ENCODE peak calls at places on chromosomes 3 and 15, in five cellular contexts. L is neural progenitor cell; W is CD4-positive, CD25-positive, alpha-beta regulatory T cell; M is suprapubic skin; H is psoas muscle. B is an unnamed sample.

GRCh38 chr3:96748139-96748538 is 66.3 kb upstream of the EPHA6 start:
- DNase-seq in L (no peak), W (no peak), M (no peak), H (no peak), B (no peak)

GRCh38 chr3:190595212-190595795 is 81.4 kb downstream of the IL1RAP start:
- DNase-seq in L (no peak), W (no peak), M (no peak), H (no peak), B (no peak)

GRCh38 chr3:172803489-172803888 is 53.0 kb downstream of the ECT2 start:
- DNase-seq in L (no peak), W (peak; percentile 6), M (no peak), H (no peak), B (no peak)

GRCh38 chr3:115341208-115341607 is 194.1 kb upstream of the ZBTB20 start:
- DNase-seq in L (no peak), W (no peak), M (no peak), H (no peak), B (no peak)

GRCh38 chr3:156488771-156489170 is 66.1 kb downstream of the SSR3 start:
- DNase-seq in L (no peak), W (no peak), M (no peak), H (no peak), B (no peak)

GRCh38 chr15:34719051-34719882 is 35.5 kb downstream of the GJD2 start:
- DNase-seq in L (no peak), W (no peak), M (no peak), H (no peak), B (no peak)

GRCh38 chr3:153553605-153553945 is 391.5 kb downstream of the RAP2B start:
- DNase-seq in L (no peak), W (no peak), M (no peak), H (no peak), B (no peak)

GRCh38 chr3:24375947-24376384 is 118.7 kb downstream of the THRB start:
- DNase-seq in L (no peak), W (no peak), M (no peak), H (no peak), B (no peak)

GRCh38 chr15:76866716-76867321 is 38.3 kb downstream of the SCAPER start:
- DNase-seq in L (peak; percentile 37), W (peak; percentile 49), M (no peak), H (no peak), B (no peak)

GRCh38 chr3:197337656-197338055 is 39.2 kb upstream of the DLG1 start:
- DNase-seq in L (no peak), W (no peak), M (no peak), H (no peak), B (no peak)

GRCh38 chr3:187736418-187736871 is 8.8 kb downstream of the BCL6 start:
- DNase-seq in L (no peak), W (no peak), M (no peak), H (peak; percentile 32), B (no peak)

GRCh38 chr3:106342386-106342785 is 473.6 kb upstream of the CBLB start:
- DNase-seq in L (no peak), W (no peak), M (no peak), H (no peak), B (no peak)

GRCh38 chr3:177371903-177372302 is 174.6 kb upstream of the TBL1XR1 start:
- DNase-seq in L (no peak), W (no peak), M (no peak), H (no peak), B (no peak)

GRCh38 chr3:13028010-13028821 is 45.0 kb downstream of the IQSEC1 start:
- DNase-seq in L (no peak), W (no peak), M (no peak), H (no peak), B (no peak)

GRCh38 chr3:100893108-100893507 is 100.1 kb downstream of the ABI3BP start:
- DNase-seq in L (no peak), W (no peak), M (no peak), H (no peak), B (no peak)

GRCh38 chr3:196202516-196202970 is 8.7 kb downstream of the ZDHHC19 start:
- DNase-seq in L (no peak), W (no peak), M (no peak), H (peak; percentile 60), B (peak; percentile 59)

GRCh38 chr15:70488002-70488605 is 275.3 kb downstream of the UACA start:
- DNase-seq in L (peak; percentile 74), W (peak; percentile 75), M (no peak), H (peak; percentile 67), B (peak; percentile 88)

GRCh38 chr15:22878103-22878502 is 39.6 kb downstream of the NIPA2 start:
- DNase-seq in L (no peak), W (no peak), M (no peak), H (no peak), B (no peak)

GRCh38 chr15:60548101-60548500 is 69.2 kb upstream of the ICE2 start:
- DNase-seq in L (no peak), W (peak; percentile 86), M (no peak), H (no peak), B (no peak)

GRCh38 chr15:48370460-48370859 is 39.2 kb downstream of the DUT start:
- DNase-seq in L (no peak), W (no peak), M (no peak), H (no peak), B (no peak)

GRCh38 chr3:116032176-116032575 is 408.9 kb downstream of the GAP43 start:
- DNase-seq in L (no peak), W (no peak), M (no peak), H (no peak), B (no peak)

DNA sequence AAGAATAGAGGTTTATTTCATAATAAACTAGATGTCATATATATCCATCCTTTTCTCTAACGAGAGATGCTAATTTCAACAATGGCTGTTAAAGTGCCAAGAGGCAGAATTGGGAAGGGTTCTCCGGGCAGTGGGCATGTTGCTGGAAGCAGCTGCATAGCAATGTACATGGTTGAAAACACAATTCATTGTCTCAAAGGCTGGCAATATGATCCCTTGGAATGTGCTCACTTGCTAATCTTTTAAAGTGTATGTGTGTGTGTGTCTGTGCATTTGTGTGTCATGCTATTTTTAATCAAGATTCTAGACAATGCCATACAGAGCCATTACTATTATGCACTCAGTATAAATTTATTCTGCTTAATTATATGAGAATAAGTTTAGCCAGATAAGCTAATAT is 1020.3 kb downstream of the NAALADL2 start:
- DNase-seq in L (peak; percentile 16), W (no peak), M (no peak), H (no peak), B (no peak)
- H3K9me3 ChIP-seq in L (no peaks in the 10 kb centered on the region), W (no peaks in the 10 kb centered on the region), M (no peaks in the 10 kb centered on the region), H (no peaks in the 10 kb centered on the region), B (no peaks in the 10 kb centered on the region)

DNA sequence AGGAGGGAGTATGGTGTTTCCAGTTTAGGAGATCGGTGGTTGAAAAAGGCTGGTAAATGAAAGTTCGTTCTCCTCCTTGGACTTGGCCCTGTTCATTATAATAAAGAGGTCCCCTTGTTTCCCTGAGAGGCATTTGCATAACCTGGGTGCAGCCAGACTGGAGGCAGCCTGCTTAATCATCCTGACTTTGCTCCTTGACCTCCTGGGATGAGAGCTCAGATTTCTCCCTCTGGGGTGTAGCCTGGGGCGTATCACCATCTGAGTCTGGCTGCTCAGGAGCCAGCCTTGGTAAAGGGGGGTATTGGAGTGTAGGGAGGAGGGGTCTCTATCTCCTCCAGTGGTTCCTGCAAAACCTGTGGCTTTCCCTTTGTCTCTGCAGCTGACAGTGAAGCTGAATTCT is 21.3 kb upstream of the ACAD9 start:
- DNase-seq in L (no peak), W (no peak), M (no peak), H (no peak), B (no peak)
- H3K9me3 ChIP-seq in L (peaks cover 7% of the 10 kb centered on the region), W (peaks cover 36% of the 10 kb centered on the region), M (peaks cover 27% of the 10 kb centered on the region), H (peaks cover 12% of the 10 kb centered on the region), B (peaks cover 2% of the 10 kb centered on the region)

GRCh38 chr3:5136619-5137429 is 14.7 kb downstream of the ARL8B start:
- DNase-seq in L (peak; percentile 30), W (peak; percentile 83), M (no peak), H (no peak), B (no peak)
- H3K9me3 ChIP-seq in L (no peaks in the 10 kb centered on the region), W (no peaks in the 10 kb centered on the region), M (no peaks in the 10 kb centered on the region), H (no peaks in the 10 kb centered on the region), B (no peaks in the 10 kb centered on the region)

GRCh38 chr3:536417-536813 is 339.9 kb downstream of the CHL1 start:
- DNase-seq in L (no peak), W (no peak), M (no peak), H (no peak), B (no peak)

GRCh38 chr3:541328-541727 is 344.8 kb downstream of the CHL1 start:
- DNase-seq in L (no peak), W (no peak), M (no peak), H (no peak), B (no peak)

DNA sequence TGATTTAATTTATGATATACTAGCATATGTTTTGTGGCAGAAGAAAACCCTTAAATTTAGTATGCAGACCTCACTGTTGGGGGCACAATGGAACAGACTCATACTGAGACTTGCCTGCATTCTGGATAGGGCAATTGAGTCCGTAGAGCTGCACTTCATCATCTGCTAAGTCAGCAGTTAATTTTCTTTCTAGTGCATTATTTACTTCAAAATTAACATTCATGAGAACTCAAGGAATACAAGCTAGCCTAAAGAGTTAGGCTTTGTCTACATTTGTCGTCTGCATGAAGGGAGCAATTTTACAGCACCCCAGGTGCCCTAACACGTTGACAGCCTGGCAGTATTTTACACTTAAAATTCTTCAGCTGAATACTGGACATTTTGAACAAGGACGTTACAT is 345.5 kb downstream of the CHL1 start:
- DNase-seq in L (no peak), W (no peak), M (no peak), H (no peak), B (no peak)
- H3K9me3 ChIP-seq in L (no peaks in the 10 kb centered on the region), W (peaks cover 7% of the 10 kb centered on the region), M (no peaks in the 10 kb centered on the region), H (no peaks in the 10 kb centered on the region), B (no peaks in the 10 kb centered on the region)